ENCODE peak calls at places on chromosomes 11 and 22, in seven cellular contexts. A is neural progenitor cell, U is HCT116, M is fibroblast of lung, S is PC-3, V is mammary epithelial cell, J is K562. Z is an unnamed sample.

GRCh38 chr22:46593211-46593676 is 26.9 kb upstream of the GRAMD4 start:
- DNase-seq in A (peak), V (no peak), J (no peak), S (no peak), M (peak), U (no peak), Z (no peak)

GRCh38 chr22:20423636-20424511 is 13.8 kb downstream of the SCARF2 start:
- DNase-seq in A (peak), U (no peak), M (no peak), V (no peak), S (no peak), J (no peak), Z (no peak)

GRCh38 chr11:79055866-79056632 is 384.8 kb downstream of the TENM4 start:
- DNase-seq in U (no peak), J (no peak), A (no peak), V (no peak), M (peak), S (no peak), Z (no peak)

GRCh38 chr22:32644252-32645100 is 157.0 kb upstream of the TIMP3 start:
- DNase-seq in A (no peak), S (no peak), V (peak), J (no peak), M (peak), U (no peak), Z (no peak)

GRCh38 chr11:30452842-30453241 is 129.9 kb downstream of the ARL14EP start:
- DNase-seq in S (no peak), J (no peak), A (no peak), M (no peak), U (no peak), V (no peak), Z (no peak)

GRCh38 chr11:111402411-111402810 is 23.3 kb upstream of the POU2AF1 start:
- DNase-seq in U (no peak), M (no peak), J (no peak), A (no peak), S (no peak), V (no peak), Z (no peak)

GRCh38 chr11:96335389-96335788 is 7.6 kb downstream of the MAML2 start:
- DNase-seq in A (no peak), J (no peak), V (no peak), U (no peak), M (no peak), S (no peak), Z (no peak)

GRCh38 chr22:39522567-39523300 is 2.4 kb downstream of the ATF4 start:
- DNase-seq in U (no peak), S (peak), J (no peak), V (peak), A (peak), M (peak), Z (no peak)

GRCh38 chr11:38718659-38719058 is 2120.6 kb upstream of the RAG2 start:
- DNase-seq in V (no peak), S (no peak), A (peak), J (no peak), M (peak), U (no peak), Z (no peak)

GRCh38 chr11:5233268-5233667 is 1.0 kb downstream of the HBD start:
- DNase-seq in S (no peak), A (no peak), U (no peak), V (no peak), M (no peak), J (no peak), Z (no peak)

DNA sequence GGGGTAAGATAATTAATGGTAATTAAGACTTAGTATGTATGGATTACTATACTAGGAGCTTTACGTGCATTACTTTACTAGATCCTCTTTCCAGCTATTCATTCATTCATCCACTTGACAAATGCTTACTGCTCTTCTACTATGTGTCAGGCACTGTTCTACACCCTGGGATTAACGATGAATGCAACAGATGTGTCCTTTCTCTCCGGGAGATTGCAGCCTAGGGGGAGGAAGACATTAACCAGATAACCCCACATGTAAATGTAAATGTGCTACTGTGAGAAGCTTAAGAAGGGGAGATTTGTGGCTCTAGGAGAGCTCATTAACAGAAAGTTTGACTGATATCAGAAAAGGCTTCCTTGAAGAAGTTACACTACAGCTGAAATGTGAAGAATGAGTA is 1.7 kb downstream of the ANKK1 start:
- DNase-seq in M (no peak), A (peak), U (no peak), S (no peak), V (no peak), J (no peak), Z (no peak)
- H3K27ac ChIP-seq in M (no peak), A (no peak), U (no peak), S (no peak), V (no peak), J (no peak), Z (no peak)

GRCh38 chr11:32658639-32659406 is 75.2 kb downstream of the EIF3M start:
- DNase-seq in V (peak), A (no peak), J (no peak), M (peak), S (peak), U (no peak), Z (no peak)
- TF ChIP-seq EZH2 in V (no peak), A (no peak), J (no peak), M (no peak), S (no peak), U (no peak), Z (no peak)

DNA sequence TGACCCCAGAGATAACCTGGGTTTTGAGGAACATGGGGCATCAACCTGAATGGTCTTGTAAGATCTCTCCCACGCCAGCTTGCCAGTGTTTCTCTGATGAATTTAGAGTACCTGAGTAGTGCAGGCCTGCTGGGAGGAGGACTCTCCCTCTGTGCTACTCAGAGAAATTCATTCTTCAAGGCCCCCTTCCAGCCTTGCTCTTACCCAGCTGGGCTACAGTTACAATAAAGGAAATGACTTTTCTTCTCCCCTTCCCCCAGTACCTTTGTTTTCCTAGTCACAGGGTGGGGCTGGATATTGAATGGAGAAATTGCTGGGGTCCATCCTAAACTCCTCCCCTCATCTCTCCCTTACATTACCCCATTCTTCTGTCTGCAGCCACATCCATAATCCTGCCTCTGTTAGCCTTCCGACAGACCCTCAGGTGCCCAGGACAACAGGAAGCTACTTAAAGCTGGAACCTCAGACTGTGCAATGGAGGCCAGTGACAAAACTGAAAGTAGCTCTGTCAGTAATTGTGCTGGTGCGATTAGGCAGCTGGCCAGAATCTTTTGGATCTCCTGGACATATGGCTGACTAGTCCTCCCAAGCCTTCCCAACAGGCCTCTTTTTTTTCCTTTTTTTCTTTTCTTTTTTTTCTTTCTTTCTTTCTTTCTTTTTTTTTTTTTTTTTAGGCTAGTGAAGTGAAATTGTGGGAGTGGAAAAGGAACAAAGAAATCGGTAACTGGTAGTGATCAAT is 17.5 kb downstream of the LIMK2 start:
- DNase-seq in A (peak), M (peak), U (no peak), V (no peak), J (no peak), S (no peak), Z (no peak)
- H3K9ac ChIP-seq in A (no peak), M (no peak), U (no peak), V (no peak), J (no peak), S (no peak), Z (no peak)

GRCh38 chr22:41526802-41527799 is 17.2 kb downstream of the POLR3H start:
- DNase-seq in A (peak), S (peak), V (no peak), U (no peak), J (peak), M (no peak), Z (no peak)
- H3K27ac ChIP-seq in A (peak), S (no peak), V (no peak), U (peak), J (peak), M (no peak), Z (peak)

DNA sequence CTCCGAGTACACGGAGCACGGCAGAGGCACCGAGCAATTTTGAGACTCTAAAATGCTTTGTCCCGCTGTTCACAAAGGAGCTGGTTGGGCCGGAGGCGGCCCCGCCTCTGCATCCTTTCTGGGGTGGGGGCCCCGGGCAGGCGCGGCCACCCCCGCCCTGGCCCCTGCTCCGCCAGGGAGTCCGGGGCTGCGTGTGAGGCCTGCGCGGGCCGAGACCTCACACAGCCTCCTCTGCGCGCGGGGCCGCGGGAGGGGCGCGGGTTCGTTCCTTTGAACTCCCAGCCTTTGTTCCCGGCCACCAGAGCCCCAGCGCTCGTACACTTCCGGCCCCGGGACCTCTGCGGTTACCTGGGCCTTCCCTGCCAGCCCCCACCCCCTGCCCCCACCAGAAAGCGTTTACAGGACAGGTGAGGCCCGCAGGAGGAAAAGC is 1.6 kb downstream of the FGF19 start:
- DNase-seq in V (no peak), U (no peak), A (peak), J (no peak), S (no peak), M (no peak), Z (no peak)
- TF ChIP-seq EZH2 in V (no peak), U (no peak), A (no peak), J (no peak), S (no peak), M (no peak), Z (no peak)

DNA sequence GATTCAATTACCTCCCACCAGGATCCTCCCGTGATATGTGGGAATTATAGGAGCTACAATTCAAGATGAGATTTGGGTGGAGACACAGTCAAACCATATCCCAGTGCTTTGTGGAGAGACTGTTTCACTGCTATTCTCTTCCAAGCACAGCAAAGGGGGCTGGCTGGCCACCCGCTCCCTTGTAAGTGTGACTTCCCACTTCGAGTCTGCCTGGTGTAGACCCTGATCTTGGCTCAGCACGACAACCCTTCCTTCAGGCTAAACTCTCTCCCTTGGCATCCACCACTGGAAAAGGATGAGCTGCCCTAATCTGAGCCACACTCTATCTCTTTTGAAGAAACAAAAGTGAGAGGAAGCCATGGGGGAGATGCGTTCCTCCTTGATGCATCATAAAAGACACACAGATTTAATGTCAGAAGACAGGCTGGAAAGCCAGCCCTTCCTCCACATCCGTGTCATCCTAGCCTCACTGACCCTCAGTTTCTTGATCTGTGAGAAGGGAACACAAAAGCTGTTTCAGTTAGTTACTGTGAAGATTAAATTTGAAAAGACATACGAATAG is 64.7 kb upstream of the CDON start:
- DNase-seq in S (no peak), A (no peak), U (no peak), J (no peak), M (no peak), V (no peak), Z (no peak)
- H3K9ac ChIP-seq in S (no peak), A (no peak), U (no peak), J (no peak), M (no peak), V (no peak), Z (peak)

GRCh38 chr22:44248926-44249325 is 63.8 kb downstream of the SHISAL1 start:
- DNase-seq in V (no peak), J (no peak), M (no peak), A (no peak), U (no peak), S (peak), Z (no peak)

GRCh38 chr22:44247923-44248892 is 64.5 kb downstream of the SHISAL1 start:
- DNase-seq in A (no peak), S (no peak), J (no peak), V (no peak), U (no peak), M (no peak), Z (no peak)

GRCh38 chr22:44245867-44246266 is 65.1 kb downstream of the PARVG start:
- DNase-seq in M (no peak), J (no peak), A (no peak), V (no peak), U (no peak), S (no peak), Z (no peak)

GRCh38 chr22:44246615-44247326 is 66.0 kb downstream of the SHISAL1 start:
- DNase-seq in A (no peak), V (no peak), J (no peak), U (no peak), M (no peak), S (no peak), Z (no peak)

DNA sequence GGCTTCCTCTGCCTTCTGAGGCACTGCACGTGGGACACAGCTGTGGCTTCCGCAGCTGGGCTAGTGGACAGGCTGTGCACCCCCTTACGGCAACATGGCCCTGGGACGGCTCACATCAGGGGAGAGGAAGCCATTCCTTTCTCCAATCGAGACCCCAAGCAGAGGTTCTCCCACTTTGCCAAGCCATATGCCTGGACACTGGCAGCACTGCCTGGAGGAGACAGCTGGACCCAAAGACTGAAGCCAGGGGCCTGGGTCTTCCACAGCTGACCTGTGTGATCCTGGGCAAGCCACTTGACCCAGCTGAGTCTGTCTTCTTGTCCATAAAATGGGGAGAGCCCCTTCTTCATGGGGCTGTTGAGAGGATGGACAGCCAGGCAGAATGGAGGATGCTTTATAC is 65.4 kb downstream of the SHISAL1 start:
- DNase-seq in J (no peak), M (no peak), S (no peak), A (no peak), V (no peak), U (no peak), Z (no peak)
- H3K27ac ChIP-seq in J (no peak), M (no peak), S (no peak), A (no peak), V (no peak), U (no peak), Z (no peak)

DNA sequence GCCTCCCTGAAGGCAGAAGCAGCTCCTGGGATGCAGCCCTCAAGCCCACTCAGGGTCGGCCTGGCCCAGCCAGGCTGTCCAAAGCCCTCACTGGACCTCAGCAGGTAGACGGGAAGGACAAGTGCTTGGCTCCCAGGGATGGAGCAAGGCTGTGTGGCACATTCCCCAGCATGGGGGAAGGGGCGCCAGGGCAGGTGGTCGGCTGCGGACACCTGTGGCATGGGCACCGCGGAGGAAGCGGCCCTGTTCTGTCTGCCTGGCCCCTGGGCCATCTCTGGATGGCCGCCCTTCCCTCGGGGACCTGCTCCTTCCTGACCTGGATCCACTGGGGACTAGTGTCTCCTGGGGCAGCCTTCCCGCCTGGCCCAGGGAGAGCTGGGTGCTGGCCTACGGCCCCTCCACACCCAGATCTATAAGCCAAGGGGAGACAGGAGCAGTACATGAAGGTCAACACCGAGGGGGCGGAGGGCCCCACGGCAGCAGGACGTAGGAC is 26.0 kb downstream of the CHID1 start:
- DNase-seq in A (no peak), V (no peak), J (no peak), S (no peak), M (no peak), U (no peak), Z (no peak)
- TF ChIP-seq EZH2 in A (no peak), V (no peak), J (no peak), S (no peak), M (no peak), U (no peak), Z (no peak)

Z was measured in SK-N-MC.